ENCODE peak calls at places on chromosomes 2 and 18, in nine cellular contexts. H is AG09309; L is fibroblast of mammary gland; D is heart left ventricle; R is brain microvascular endothelial cell; G is CD8-positive, alpha-beta memory T cell; E is esophagus squamous epithelium; I is tibial artery; Q is neuronal stem cell. O is an unnamed sample.
A peak's percentile ranks its signal among the peaks of the same experiment; 100 is the strongest.

GRCh38 chr2:190126758-190127157 is 64.2 kb upstream of the MSTN start:
- DNase-seq in H (no peak), L (peak; percentile 49), D (no peak), R (no peak), G (no peak), E (no peak), I (no peak), Q (no peak), O (no peak)

GRCh38 chr2:177633910-177634294 is 241.3 kb downstream of the AGPS start:
- DNase-seq in H (no peak), L (no peak), D (no peak), R (no peak), G (no peak), E (no peak), I (no peak), Q (no peak), O (no peak)

GRCh38 chr2:15378148-15378908 is 182.8 kb downstream of the NBAS start:
- DNase-seq in H (no peak), L (no peak), D (no peak), R (no peak), G (no peak), E (no peak), I (no peak), Q (no peak), O (no peak)

GRCh38 chr2:59167514-59167913 is 926.4 kb upstream of the FANCL start:
- DNase-seq in H (no peak), L (no peak), D (no peak), R (no peak), G (no peak), E (no peak), I (no peak), Q (no peak), O (peak; percentile 5)

GRCh38 chr2:65420712-65421431 is 11.5 kb downstream of the SPRED2 start:
- DNase-seq in H (no peak), L (peak; percentile 54), D (no peak), R (peak; percentile 65), G (no peak), E (no peak), I (no peak), Q (no peak), O (no peak)

GRCh38 chr2:84731185-84731584 is 149.7 kb downstream of the TRABD2A start:
- DNase-seq in H (no peak), L (no peak), D (no peak), R (no peak), G (no peak), E (no peak), I (no peak), Q (no peak), O (no peak)

GRCh38 chr2:128318776-128319456 is at the start of gene HS6ST1:
- DNase-seq in H (no peak), L (peak; percentile 67), D (peak; percentile 92), R (peak; percentile 52), G (peak; percentile 79), E (peak; percentile 14), I (peak; percentile 91), Q (peak; percentile 85), O (peak; percentile 98)

GRCh38 chr2:240405654-240406313 is 29.7 kb upstream of the GPC1 start:
- DNase-seq in H (no peak), L (no peak), D (peak; percentile 11), R (no peak), G (no peak), E (no peak), I (peak; percentile 55), Q (no peak), O (peak; percentile 32)

GRCh38 chr2:223589901-223590300 is 12.3 kb downstream of the SCG2 start:
- DNase-seq in H (no peak), L (no peak), D (no peak), R (no peak), G (no peak), E (no peak), I (no peak), Q (no peak), O (no peak)

GRCh38 chr2:7881038-7881437 is 800.8 kb upstream of the ID2 start:
- DNase-seq in H (no peak), L (no peak), D (no peak), R (no peak), G (no peak), E (no peak), I (no peak), Q (no peak), O (no peak)

GRCh38 chr18:62388855-62389760 is 64.0 kb downstream of the TNFRSF11A start:
- DNase-seq in H (no peak), L (no peak), D (no peak), R (no peak), G (no peak), E (no peak), I (no peak), Q (no peak), O (no peak)

GRCh38 chr2:176291768-176292393 is 22.6 kb downstream of the MTX2 start:
- DNase-seq in H (no peak), L (no peak), D (no peak), R (no peak), G (no peak), E (no peak), I (no peak), Q (no peak), O (no peak)

GRCh38 chr2:108640731-108641130 is 78.6 kb upstream of the RANBP2 start:
- DNase-seq in H (no peak), L (peak; percentile 97), D (no peak), R (peak; percentile 87), G (no peak), E (no peak), I (no peak), Q (no peak), O (no peak)

GRCh38 chr2:154130821-154131220 is 259.1 kb downstream of the GALNT13 start:
- DNase-seq in H (no peak), L (peak; percentile 50), D (no peak), R (no peak), G (no peak), E (no peak), I (no peak), Q (no peak), O (no peak)

GRCh38 chr2:88049601-88050000 is 6.0 kb downstream of the KRCC1 start:
- DNase-seq in H (no peak), L (no peak), D (no peak), R (no peak), G (no peak), E (no peak), I (no peak), Q (no peak), O (no peak)
- H3K4me3 ChIP-seq in H (no peak overlapping the region), L (no peak overlapping the region), D (no peak overlapping the region), R (no peak overlapping the region), G (no peak overlapping the region), E (no peak overlapping the region), I (no peak overlapping the region), Q (no peak overlapping the region), O (no peak overlapping the region)

GRCh38 chr2:70935468-70936164 is at the start of gene ATP6V1B1:
- DNase-seq in H (no peak), L (no peak), D (no peak), R (no peak), G (no peak), E (no peak), I (peak; percentile 48), Q (no peak), O (peak; percentile 78)
- H3K4me3 ChIP-seq in H (no peak within 1 kb of the TSS), L (no peak within 1 kb of the TSS), D (no peak within 1 kb of the TSS), R (no peak within 1 kb of the TSS), G (no peak within 1 kb of the TSS), E (no peak within 1 kb of the TSS), I (no peak within 1 kb of the TSS), Q (peak within 1 kb of the TSS; percentile 15), O (no peak within 1 kb of the TSS)

GRCh38 chr18:37457754-37458153 is 107.8 kb downstream of the CELF4 start:
- DNase-seq in H (no peak), L (no peak), D (no peak), R (no peak), G (no peak), E (no peak), I (no peak), Q (no peak), O (no peak)

GRCh38 chr18:37464287-37464686 is 101.3 kb downstream of the CELF4 start:
- DNase-seq in H (no peak), L (no peak), D (no peak), R (no peak), G (no peak), E (no peak), I (no peak), Q (no peak), O (no peak)

GRCh38 chr18:37458697-37459096 is 106.9 kb downstream of the CELF4 start:
- DNase-seq in H (no peak), L (no peak), D (no peak), R (no peak), G (no peak), E (no peak), I (no peak), Q (no peak), O (no peak)

GRCh38 chr18:37457337-37457736 is 108.3 kb downstream of the CELF4 start:
- DNase-seq in H (no peak), L (no peak), D (no peak), R (no peak), G (no peak), E (no peak), I (no peak), Q (peak; percentile 65), O (no peak)

DNA sequence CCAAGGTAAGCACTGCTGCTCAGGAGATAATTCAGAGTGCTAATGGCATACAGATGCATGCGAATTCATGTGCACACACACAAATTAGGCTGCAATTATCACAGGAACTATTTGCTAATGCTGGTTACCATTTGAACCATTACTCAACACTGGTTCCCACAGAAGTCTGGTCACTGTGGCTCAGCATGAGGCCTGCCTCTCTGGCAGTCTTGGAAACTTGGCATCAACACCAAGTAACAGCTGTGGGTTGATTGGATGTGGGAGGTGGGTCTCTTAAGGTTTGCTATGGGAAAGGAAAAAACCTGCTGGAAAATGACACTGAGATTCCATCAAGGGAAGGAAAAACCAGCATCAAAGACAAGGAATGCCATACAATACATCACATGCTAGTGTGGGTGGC is 105.0 kb downstream of the CELF4 start:
- DNase-seq in H (no peak), L (peak; percentile 2), D (no peak), R (no peak), G (no peak), E (no peak), I (no peak), Q (no peak), O (no peak)
- H3K4me3 ChIP-seq in H (no peak overlapping the region), L (no peak overlapping the region), D (no peak overlapping the region), R (no peak overlapping the region), G (no peak overlapping the region), E (no peak overlapping the region), I (no peak overlapping the region), Q (no peak overlapping the region), O (no peak overlapping the region)

DNA sequence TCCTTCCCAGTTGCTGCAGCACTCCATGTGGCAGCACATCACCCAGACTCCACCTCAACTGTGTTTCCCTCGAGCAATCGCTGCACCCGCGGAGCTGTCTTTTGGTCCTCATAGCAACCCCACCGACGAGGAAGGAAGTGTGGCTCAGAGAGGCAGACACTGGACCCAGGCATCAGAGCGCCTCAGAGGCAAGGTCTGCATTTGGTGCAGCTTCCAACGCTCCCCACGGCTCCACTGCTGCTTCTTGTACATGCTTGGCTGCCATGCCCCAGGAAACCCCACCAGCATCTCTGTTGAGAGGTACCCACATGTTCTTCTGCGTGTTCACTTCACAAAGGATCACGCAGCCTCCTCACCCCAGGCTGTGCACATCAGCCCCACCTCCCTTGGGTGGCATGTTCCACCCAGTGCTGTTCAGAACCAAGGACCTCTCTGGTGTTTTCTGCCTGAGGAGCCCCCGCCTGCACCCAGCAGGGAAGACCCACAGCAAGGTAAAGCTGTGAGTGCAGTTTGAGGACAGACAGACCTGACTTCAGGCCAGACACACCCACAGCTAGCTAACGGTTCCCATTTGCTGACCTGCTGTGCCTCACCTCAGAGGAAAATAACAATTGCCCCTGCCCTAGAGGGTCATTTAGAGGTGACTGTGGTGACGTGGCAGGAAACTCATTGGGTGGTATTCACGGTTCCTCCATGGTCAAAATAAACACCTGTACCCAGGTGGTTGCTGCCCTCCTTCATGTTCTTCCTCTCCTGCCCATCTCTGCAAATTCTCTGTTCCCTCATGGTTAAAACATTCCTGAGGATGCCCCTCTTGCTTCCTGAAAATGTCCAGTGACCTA is 326.3 kb upstream of the MYT1L start:
- DNase-seq in H (no peak), L (no peak), D (no peak), R (no peak), G (no peak), E (no peak), I (peak; percentile 31), Q (no peak), O (no peak)
- H3K4me3 ChIP-seq in H (no peak overlapping the region), L (no peak overlapping the region), D (no peak overlapping the region), R (no peak overlapping the region), G (no peak overlapping the region), E (no peak overlapping the region), I (no peak overlapping the region), Q (no peak overlapping the region), O (no peak overlapping the region)